ENCODE peak calls at places on chromosomes 7 and 10, in seven cellular contexts. J, K, B, L, W, F and A are unnamed samples.

GRCh38 chr10:107425844-107426553 is 261.5 kb upstream of the SORCS1 start:
- DNase-seq in J (no peak), K (no peak), B (no peak), L (peak; percentile 4), W (no peak), F (no peak), A (no peak)

GRCh38 chr10:59176241-59177030 is at the start of gene PHYHIPL:
- DNase-seq in J (no peak), K (peak; percentile 63), B (no peak), L (peak; percentile 43), W (peak; percentile 40), F (no peak), A (no peak)

GRCh38 chr7:51045319-51046102 is 262.8 kb upstream of the GRB10 start:
- DNase-seq in J (peak; percentile 91), K (peak; percentile 23), B (no peak), L (no peak), W (no peak), F (no peak), A (no peak)

GRCh38 chr10:4780782-4781181 is 45.2 kb upstream of the AKR1E2 start:
- DNase-seq in J (peak; percentile 28), K (no peak), B (no peak), L (no peak), W (no peak), F (no peak), A (no peak)

GRCh38 chr7:117762055-117762454 is 111.2 kb downstream of the CTTNBP2 start:
- DNase-seq in J (no peak), K (no peak), B (no peak), L (no peak), W (no peak), F (no peak), A (no peak)

GRCh38 chr7:115047968-115048720 is 126.2 kb downstream of the MDFIC start:
- DNase-seq in J (peak; percentile 28), K (no peak), B (no peak), L (no peak), W (no peak), F (no peak), A (no peak)

GRCh38 chr7:11005202-11005601 is 31.5 kb downstream of the PHF14 start:
- DNase-seq in J (no peak), K (no peak), B (no peak), L (no peak), W (no peak), F (no peak), A (no peak)

GRCh38 chr10:29611796-29612381 is 22.9 kb downstream of the SVIL start:
- DNase-seq in J (no peak), K (no peak), B (no peak), L (no peak), W (no peak), F (no peak), A (no peak)

GRCh38 chr10:72409167-72409566 is 54.4 kb upstream of the DNAJB12 start:
- DNase-seq in J (no peak), K (no peak), B (no peak), L (no peak), W (no peak), F (no peak), A (no peak)

GRCh38 chr10:58661336-58661735 is 148.7 kb downstream of the BICC1 start:
- DNase-seq in J (peak; percentile 78), K (no peak), B (no peak), L (no peak), W (no peak), F (no peak), A (no peak)

GRCh38 chr10:26556756-26557640 is 118.9 kb downstream of the APBB1IP start:
- DNase-seq in J (peak; percentile 40), K (peak; percentile 34), B (peak; percentile 14), L (peak; percentile 21), W (peak; percentile 28), F (peak; percentile 29), A (no peak)